ENCODE peak calls at places on chromosomes 2 and 18, in seven cellular contexts. A is HL-60, I is progenitor cell of endocrine pancreas, N is choroid plexus epithelial cell, T is astrocyte of the spinal cord, X is omental fat pad, L is transverse colon. G is an unnamed sample.

GRCh38 chr2:96685592-96686459 is 43.3 kb downstream of the FER1L5 start:
- DNase-seq in T (peak; percentile 25), I (no peak), A (no peak), N (peak; percentile 45), L (no peak), X (no peak), G (no peak)

GRCh38 chr2:145033438-145033837 is 513.5 kb upstream of the ZEB2 start:
- DNase-seq in T (no peak), I (no peak), N (no peak), X (no peak), A (no peak), L (no peak), G (no peak)

GRCh38 chr2:68727698-68728375 is 6.8 kb upstream of the ARHGAP25 start:
- DNase-seq in X (no peak), I (no peak), N (no peak), T (peak; percentile 71), L (no peak), A (no peak), G (peak; percentile 81)

GRCh38 chr2:216568563-216568962 is 64.7 kb upstream of the IGFBP2 start:
- DNase-seq in A (no peak), X (no peak), L (no peak), N (no peak), I (no peak), T (no peak), G (no peak)

GRCh38 chr2:85806358-85807118 is 52.7 kb downstream of the ATOH8 start:
- DNase-seq in L (no peak), X (peak; percentile 14), T (no peak), A (peak; percentile 92), I (no peak), N (peak; percentile 52), G (peak; percentile 19)

GRCh38 chr2:20381457-20381856 is 30.8 kb upstream of the PUM2 start:
- DNase-seq in L (peak; percentile 34), A (no peak), N (peak; percentile 91), X (no peak), T (peak; percentile 82), I (no peak), G (peak; percentile 61)

GRCh38 chr2:205361272-205361671 is 321.0 kb upstream of the NRP2 start:
- DNase-seq in X (no peak), A (no peak), L (no peak), T (no peak), I (no peak), N (no peak), G (peak; percentile 92)

GRCh38 chr2:114111329-114111728 is 221.4 kb downstream of the ACTR3 start:
- DNase-seq in T (no peak), X (no peak), I (no peak), A (no peak), L (no peak), N (no peak), G (no peak)

GRCh38 chr2:179336782-179337534 is 72.3 kb upstream of the SESTD1 start:
- DNase-seq in A (no peak), X (no peak), L (no peak), I (no peak), T (peak; percentile 76), N (peak; percentile 64), G (no peak)

GRCh38 chr2:233831861-233832260 is 22.5 kb downstream of the HJURP start:
- DNase-seq in N (no peak), I (no peak), T (no peak), X (no peak), L (peak; percentile 2), A (no peak), G (no peak)

GRCh38 chr2:67322361-67323001 is 74.7 kb upstream of the ETAA1 start:
- DNase-seq in N (peak; percentile 28), I (peak; percentile 12), T (peak; percentile 64), X (no peak), L (peak; percentile 14), A (no peak), G (peak; percentile 72)

GRCh38 chr2:164538250-164538866 is 82.9 kb downstream of the GRB14 start:
- DNase-seq in T (peak; percentile 61), I (no peak), A (peak; percentile 0), X (no peak), N (peak; percentile 75), L (no peak), G (peak; percentile 62)

GRCh38 chr2:133407341-133407740 is 160.9 kb downstream of the NCKAP5 start:
- DNase-seq in L (no peak), N (no peak), T (no peak), X (no peak), I (no peak), A (no peak), G (no peak)

GRCh38 chr2:46239847-46240181 is 57.4 kb upstream of the EPAS1 start:
- DNase-seq in A (no peak), I (no peak), N (no peak), T (no peak), X (no peak), L (no peak), G (no peak)

GRCh38 chr2:71697106-71698010 is 244.0 kb downstream of the DYSF start:
- DNase-seq in A (no peak), N (no peak), X (no peak), I (no peak), L (peak; percentile 1), T (no peak), G (peak; percentile 7)

GRCh38 chr18:67478249-67478648 is 38.3 kb downstream of the DSEL start:
- DNase-seq in T (no peak), L (no peak), I (no peak), X (no peak), N (no peak), A (no peak), G (no peak)

GRCh38 chr2:58913082-58913726 is 672.1 kb upstream of the FANCL start:
- DNase-seq in I (no peak), X (no peak), L (no peak), T (no peak), N (no peak), A (no peak), G (no peak)

GRCh38 chr2:231357931-231358330 is 37.6 kb upstream of the B3GNT7 start:
- DNase-seq in A (no peak), I (no peak), N (no peak), X (no peak), L (no peak), T (no peak), G (no peak)

GRCh38 chr18:70578480-70578879 is 289.6 kb downstream of the SOCS6 start:
- DNase-seq in X (no peak), A (no peak), N (no peak), L (no peak), I (no peak), T (no peak), G (no peak)

GRCh38 chr2:150234787-150235512 is 252.5 kb downstream of the RND3 start:
- DNase-seq in A (no peak), T (peak; percentile 84), I (no peak), N (peak; percentile 73), L (peak; percentile 19), X (no peak), G (peak; percentile 41)

GRCh38 chr2:19738707-19739106 is 163.1 kb downstream of the TTC32 start:
- DNase-seq in X (no peak), I (no peak), N (peak; percentile 45), L (peak; percentile 18), T (peak; percentile 56), A (no peak), G (no peak)

GRCh38 chr2:38092196-38092902 is 16.4 kb upstream of the CYP1B1 start:
- DNase-seq in X (no peak), A (no peak), I (no peak), N (peak; percentile 96), L (no peak), T (peak; percentile 96), G (peak; percentile 57)

GRCh38 chr2:159614534-159615186 is 1.7 kb downstream of the BAZ2B start:
- DNase-seq in I (no peak), X (no peak), L (no peak), A (no peak), N (no peak), T (no peak), G (peak; percentile 53)

DNA sequence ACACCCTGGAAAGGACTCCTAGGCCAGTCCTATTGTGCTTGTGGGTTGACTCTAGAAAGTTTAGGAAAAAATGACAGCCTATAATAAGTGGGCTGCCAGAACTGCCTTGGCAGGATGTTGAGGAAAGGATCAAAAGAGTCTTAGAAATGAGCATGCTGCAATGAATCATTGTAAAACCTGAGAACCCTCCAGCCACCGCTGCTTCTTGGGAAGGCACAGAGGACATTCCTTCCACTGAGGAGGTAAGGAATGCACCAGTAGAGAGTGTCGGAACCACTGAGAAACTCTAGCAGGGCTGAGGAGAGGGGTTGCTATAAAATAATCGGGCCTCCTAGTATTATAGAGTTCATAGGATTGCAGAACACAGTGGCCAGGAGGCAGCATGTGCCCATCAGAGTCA is 146.7 kb upstream of the SMIM21 start:
- DNase-seq in T (no peak), I (no peak), X (no peak), N (no peak), A (no peak), L (no peak), G (no peak)
- TF ChIP-seq CTCF in T (no peak), I (no peak), X (no peak), N (no peak), A (no peak), L (no peak), G (no peak)

DNA sequence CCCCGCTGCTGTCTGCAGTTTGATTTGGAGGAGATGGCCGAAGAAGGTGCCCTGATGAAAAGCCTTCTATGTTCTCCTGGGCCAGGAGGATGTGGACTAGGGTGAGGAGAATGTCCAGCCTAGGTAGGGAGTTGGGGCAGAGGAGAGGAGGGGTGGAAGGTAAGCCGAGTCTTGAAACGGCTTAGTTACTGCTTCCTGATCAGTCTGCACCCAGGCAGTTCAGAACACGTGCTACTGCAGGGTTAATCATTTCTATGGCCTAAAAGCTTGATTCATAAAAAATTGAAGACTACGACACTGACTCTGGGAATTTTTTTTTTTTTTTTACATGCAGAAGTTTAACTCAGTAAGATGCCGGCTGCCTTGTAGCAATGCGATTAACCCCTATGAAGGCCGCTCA is 125.3 kb downstream of the TMEM163 start:
- DNase-seq in L (no peak), N (no peak), X (no peak), I (no peak), T (no peak), A (no peak), G (no peak)
- TF ChIP-seq CTCF in L (no peak), N (no peak), X (no peak), I (no peak), T (no peak), A (no peak), G (no peak)

GRCh38 chr18:63949068-63949737 is at the start of gene HMSD:
- DNase-seq in N (peak; percentile 55), T (peak; percentile 50), A (no peak), X (no peak), I (peak; percentile 49), L (peak; percentile 69), G (peak; percentile 72)
- TF ChIP-seq CTCF in N (peak; percentile 48), T (peak; percentile 56), A (no peak), X (no peak), I (peak; percentile 61), L (peak; percentile 49), G (peak; percentile 41)

GRCh38 chr2:122519366-122519765 is 763.9 kb downstream of the TSN start:
- DNase-seq in N (no peak), A (no peak), L (no peak), T (no peak), X (no peak), I (no peak), G (no peak)

GRCh38 chr2:122520212-122520611 is 764.8 kb downstream of the TSN start:
- DNase-seq in N (no peak), A (no peak), L (no peak), T (no peak), I (no peak), X (no peak), G (no peak)

GRCh38 chr2:122523143-122523542 is 767.7 kb downstream of the TSN start:
- DNase-seq in X (no peak), N (no peak), T (no peak), L (no peak), I (no peak), A (no peak), G (no peak)

GRCh38 chr2:122516775-122517174 is 761.3 kb downstream of the TSN start:
- DNase-seq in T (no peak), A (no peak), L (no peak), N (no peak), X (no peak), I (no peak), G (peak; percentile 28)

GRCh38 chr2:122519806-122520205 is 764.4 kb downstream of the TSN start:
- DNase-seq in I (no peak), X (no peak), T (no peak), A (no peak), N (no peak), L (no peak), G (peak; percentile 67)
- TF ChIP-seq CTCF in I (no peak), X (no peak), T (no peak), A (no peak), N (no peak), L (no peak), G (no peak)